ENCODE peak calls at places on chromosomes 13 and 19, in four cellular contexts. One of them, this sample, is unnamed.

GRCh38 chr13:97385854-97386253 is 48.1 kb upstream of the RAP2A start:
- DNase-seq in astrocyte of the cerebellum: no peak
- DNase-seq in fibroblast of pulmonary artery: peak; percentile 17
- DNase-seq in activated B cell treated with CpG ODN at 0.5 μM for 24 hours: no peak
- DNase-seq in this sample: no peak

GRCh38 chr19:41363371-41363752 is 587 bp downstream of the B9D2 start:
- DNase-seq in activated B cell treated with CpG ODN at 0.5 μM for 24 hours: no peak
- DNase-seq in fibroblast of pulmonary artery: no peak
- DNase-seq in astrocyte of the cerebellum: no peak
- DNase-seq in this sample: no peak

GRCh38 chr13:106139407-106139806 is 396.1 kb downstream of the EFNB2 start:
- DNase-seq in fibroblast of pulmonary artery: no peak
- DNase-seq in astrocyte of the cerebellum: no peak
- DNase-seq in activated B cell treated with CpG ODN at 0.5 μM for 24 hours: no peak
- DNase-seq in this sample: no peak

GRCh38 chr19:39941615-39942507 is 7.4 kb upstream of the FCGBP start:
- DNase-seq in astrocyte of the cerebellum: peak; percentile 2
- DNase-seq in activated B cell treated with CpG ODN at 0.5 μM for 24 hours: peak; percentile 29
- DNase-seq in fibroblast of pulmonary artery: peak; percentile 42
- DNase-seq in this sample: no peak

GRCh38 chr13:114008964-114009589 is 35.2 kb upstream of the C13orf46 start:
- DNase-seq in fibroblast of pulmonary artery: no peak
- DNase-seq in astrocyte of the cerebellum: no peak
- DNase-seq in activated B cell treated with CpG ODN at 0.5 μM for 24 hours: peak; percentile 1
- DNase-seq in this sample: no peak

GRCh38 chr19:33344611-33345010 is 28.9 kb upstream of the CEBPG start:
- DNase-seq in fibroblast of pulmonary artery: no peak
- DNase-seq in activated B cell treated with CpG ODN at 0.5 μM for 24 hours: no peak
- DNase-seq in astrocyte of the cerebellum: no peak
- DNase-seq in this sample: no peak

GRCh38 chr19:30634431-30634830 is 262.2 kb downstream of the ZNF536 start:
- DNase-seq in astrocyte of the cerebellum: no peak
- DNase-seq in activated B cell treated with CpG ODN at 0.5 μM for 24 hours: no peak
- DNase-seq in fibroblast of pulmonary artery: no peak
- DNase-seq in this sample: no peak

GRCh38 chr13:59444210-59444857 is 719.4 kb downstream of the DIAPH3 start:
- DNase-seq in fibroblast of pulmonary artery: no peak
- DNase-seq in astrocyte of the cerebellum: no peak
- DNase-seq in activated B cell treated with CpG ODN at 0.5 μM for 24 hours: no peak
- DNase-seq in this sample: no peak

GRCh38 chr13:42380420-42381164 is 108.6 kb downstream of the AKAP11 start:
- DNase-seq in activated B cell treated with CpG ODN at 0.5 μM for 24 hours: peak; percentile 42
- DNase-seq in fibroblast of pulmonary artery: no peak
- DNase-seq in astrocyte of the cerebellum: no peak
- DNase-seq in this sample: no peak

GRCh38 chr19:13117772-13118423 is at the start of gene NACC1:
- DNase-seq in astrocyte of the cerebellum: peak; percentile 60
- DNase-seq in fibroblast of pulmonary artery: peak; percentile 88
- DNase-seq in activated B cell treated with CpG ODN at 0.5 μM for 24 hours: peak; percentile 94
- DNase-seq in this sample: peak; percentile 57

GRCh38 chr19:52527954-52528326 is 472 bp downstream of the ZNF808 start:
- DNase-seq in fibroblast of pulmonary artery: no peak
- DNase-seq in astrocyte of the cerebellum: no peak
- DNase-seq in activated B cell treated with CpG ODN at 0.5 μM for 24 hours: no peak
- DNase-seq in this sample: no peak

GRCh38 chr19:28934626-28935025 is 278.3 kb downstream of the UQCRFS1 start:
- DNase-seq in activated B cell treated with CpG ODN at 0.5 μM for 24 hours: no peak
- DNase-seq in astrocyte of the cerebellum: no peak
- DNase-seq in fibroblast of pulmonary artery: no peak
- DNase-seq in this sample: no peak

GRCh38 chr13:47484564-47484963 is 516.5 kb downstream of the SUCLA2 start:
- DNase-seq in astrocyte of the cerebellum: peak; percentile 49
- DNase-seq in fibroblast of pulmonary artery: peak; percentile 63
- DNase-seq in activated B cell treated with CpG ODN at 0.5 μM for 24 hours: no peak
- DNase-seq in this sample: peak; percentile 40

GRCh38 chr19:10730932-10731331 is 13.1 kb downstream of the DNM2 start:
- DNase-seq in activated B cell treated with CpG ODN at 0.5 μM for 24 hours: no peak
- DNase-seq in astrocyte of the cerebellum: no peak
- DNase-seq in fibroblast of pulmonary artery: no peak
- DNase-seq in this sample: no peak

GRCh38 chr19:52742516-52742915 is 7.7 kb upstream of the ZNF611 start:
- DNase-seq in astrocyte of the cerebellum: no peak
- DNase-seq in fibroblast of pulmonary artery: no peak
- DNase-seq in activated B cell treated with CpG ODN at 0.5 μM for 24 hours: no peak
- DNase-seq in this sample: no peak

GRCh38 chr13:44146162-44146561 is 227.5 kb upstream of the SERP2 start:
- DNase-seq in fibroblast of pulmonary artery: no peak
- DNase-seq in astrocyte of the cerebellum: no peak
- DNase-seq in activated B cell treated with CpG ODN at 0.5 μM for 24 hours: no peak
- DNase-seq in this sample: no peak

GRCh38 chr19:16678498-16678897 is 17.6 kb downstream of the TMEM38A start:
- DNase-seq in astrocyte of the cerebellum: no peak
- DNase-seq in activated B cell treated with CpG ODN at 0.5 μM for 24 hours: no peak
- DNase-seq in fibroblast of pulmonary artery: no peak
- DNase-seq in this sample: no peak

GRCh38 chr19:19154768-19155494 is 15.1 kb downstream of the MEF2B start:
- DNase-seq in activated B cell treated with CpG ODN at 0.5 μM for 24 hours: no peak
- DNase-seq in fibroblast of pulmonary artery: no peak
- DNase-seq in astrocyte of the cerebellum: no peak
- DNase-seq in this sample: no peak

GRCh38 chr13:113765241-113765910 is 6.3 kb downstream of the TMEM255B start:
- DNase-seq in astrocyte of the cerebellum: no peak
- DNase-seq in activated B cell treated with CpG ODN at 0.5 μM for 24 hours: no peak
- DNase-seq in fibroblast of pulmonary artery: no peak
- DNase-seq in this sample: no peak

GRCh38 chr13:24747248-24748151 is 16.5 kb upstream of the RNF17 start:
- DNase-seq in fibroblast of pulmonary artery: no peak
- DNase-seq in activated B cell treated with CpG ODN at 0.5 μM for 24 hours: no peak
- DNase-seq in astrocyte of the cerebellum: no peak
- DNase-seq in this sample: no peak

GRCh38 chr13:99217461-99218101 is 16.9 kb downstream of the UBAC2 start:
- DNase-seq in astrocyte of the cerebellum: no peak
- DNase-seq in activated B cell treated with CpG ODN at 0.5 μM for 24 hours: no peak
- DNase-seq in fibroblast of pulmonary artery: no peak
- DNase-seq in this sample: no peak

GRCh38 chr19:41244117-41244516 is 20.1 kb upstream of the HNRNPUL1 start:
- DNase-seq in astrocyte of the cerebellum: no peak
- DNase-seq in activated B cell treated with CpG ODN at 0.5 μM for 24 hours: no peak
- DNase-seq in fibroblast of pulmonary artery: no peak
- DNase-seq in this sample: no peak

GRCh38 chr19:6723738-6724137 is 3.3 kb upstream of the C3 start:
- DNase-seq in fibroblast of pulmonary artery: no peak
- DNase-seq in astrocyte of the cerebellum: no peak
- DNase-seq in activated B cell treated with CpG ODN at 0.5 μM for 24 hours: no peak
- DNase-seq in this sample: no peak

GRCh38 chr19:8593931-8594330 is 16.6 kb downstream of the ADAMTS10 start:
- DNase-seq in fibroblast of pulmonary artery: peak; percentile 44
- DNase-seq in activated B cell treated with CpG ODN at 0.5 μM for 24 hours: no peak
- DNase-seq in astrocyte of the cerebellum: no peak
- DNase-seq in this sample: no peak

GRCh38 chr19:4067396-4068057 is 828 bp upstream of the ZBTB7A start:
- DNase-seq in activated B cell treated with CpG ODN at 0.5 μM for 24 hours: no peak
- DNase-seq in astrocyte of the cerebellum: no peak
- DNase-seq in fibroblast of pulmonary artery: no peak
- DNase-seq in this sample: no peak

GRCh38 chr13:101219609-101220265 is 196.6 kb downstream of the NALCN start:
- DNase-seq in activated B cell treated with CpG ODN at 0.5 μM for 24 hours: no peak
- DNase-seq in astrocyte of the cerebellum: no peak
- DNase-seq in fibroblast of pulmonary artery: no peak
- DNase-seq in this sample: no peak

GRCh38 chr19:33499248-33499647 is 22.3 kb downstream of the PEPD start:
- DNase-seq in activated B cell treated with CpG ODN at 0.5 μM for 24 hours: no peak
- DNase-seq in fibroblast of pulmonary artery: no peak
- DNase-seq in astrocyte of the cerebellum: no peak
- DNase-seq in this sample: no peak

GRCh38 chr19:18443406-18443805 is 5.5 kb upstream of the ISYNA1 start:
- DNase-seq in fibroblast of pulmonary artery: no peak
- DNase-seq in astrocyte of the cerebellum: no peak
- DNase-seq in activated B cell treated with CpG ODN at 0.5 μM for 24 hours: no peak
- DNase-seq in this sample: no peak

GRCh38 chr13:52061587-52061986 is 37.1 kb downstream of the UTP14C start:
- DNase-seq in astrocyte of the cerebellum: no peak
- DNase-seq in fibroblast of pulmonary artery: no peak
- DNase-seq in activated B cell treated with CpG ODN at 0.5 μM for 24 hours: no peak
- DNase-seq in this sample: no peak

GRCh38 chr19:35114656-35115537 is 726 bp upstream of the FXYD3 start:
- DNase-seq in activated B cell treated with CpG ODN at 0.5 μM for 24 hours: peak; percentile 75
- DNase-seq in astrocyte of the cerebellum: peak; percentile 9
- DNase-seq in fibroblast of pulmonary artery: peak; percentile 57
- DNase-seq in this sample: no peak

GRCh38 chr13:29693297-29693945 is 97.9 kb upstream of the SLC7A1 start:
- DNase-seq in activated B cell treated with CpG ODN at 0.5 μM for 24 hours: no peak
- DNase-seq in astrocyte of the cerebellum: no peak
- DNase-seq in fibroblast of pulmonary artery: no peak
- DNase-seq in this sample: no peak

GRCh38 chr13:29908411-29908810 is 58.0 kb upstream of the UBL3 start:
- DNase-seq in fibroblast of pulmonary artery: peak; percentile 31
- DNase-seq in activated B cell treated with CpG ODN at 0.5 μM for 24 hours: no peak
- DNase-seq in astrocyte of the cerebellum: no peak
- DNase-seq in this sample: no peak

GRCh38 chr19:48830965-48831364 is 5.3 kb downstream of the HSD17B14 start:
- DNase-seq in astrocyte of the cerebellum: no peak
- DNase-seq in activated B cell treated with CpG ODN at 0.5 μM for 24 hours: no peak
- DNase-seq in fibroblast of pulmonary artery: no peak
- DNase-seq in this sample: no peak

GRCh38 chr19:48821633-48822032 is 10.8 kb upstream of the BCAT2 start:
- DNase-seq in fibroblast of pulmonary artery: no peak
- DNase-seq in astrocyte of the cerebellum: no peak
- DNase-seq in activated B cell treated with CpG ODN at 0.5 μM for 24 hours: no peak
- DNase-seq in this sample: no peak

GRCh38 chr19:48830088-48830487 is 6.2 kb downstream of the HSD17B14 start:
- DNase-seq in activated B cell treated with CpG ODN at 0.5 μM for 24 hours: no peak
- DNase-seq in astrocyte of the cerebellum: no peak
- DNase-seq in fibroblast of pulmonary artery: no peak
- DNase-seq in this sample: no peak

GRCh38 chr19:48822514-48822913 is 11.7 kb upstream of the BCAT2 start:
- DNase-seq in activated B cell treated with CpG ODN at 0.5 μM for 24 hours: no peak
- DNase-seq in astrocyte of the cerebellum: no peak
- DNase-seq in fibroblast of pulmonary artery: no peak
- DNase-seq in this sample: no peak

DNA sequence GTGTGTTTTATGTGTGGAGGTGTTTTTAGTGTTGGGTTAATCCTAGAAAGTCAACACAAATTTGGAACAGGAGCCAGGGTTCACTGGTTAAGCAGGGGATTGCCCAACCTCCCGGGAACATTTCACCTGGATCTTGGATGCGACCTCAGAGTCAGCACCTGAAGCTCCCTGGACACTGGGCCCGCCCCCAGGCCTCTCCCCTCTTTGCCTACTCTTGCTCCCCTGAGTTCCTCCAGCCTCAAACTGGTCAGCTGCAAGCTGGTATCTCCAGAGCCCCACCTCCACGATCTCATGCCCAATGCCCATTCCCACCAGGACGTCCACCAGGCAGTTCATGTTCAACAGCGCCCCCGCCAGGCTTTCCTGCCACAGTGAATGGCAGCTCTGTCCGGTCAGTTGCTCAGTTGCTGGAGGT is 9.7 kb downstream of the HSD17B14 start:
- DNase-seq in astrocyte of the cerebellum: no peak
- DNase-seq in fibroblast of pulmonary artery: no peak
- DNase-seq in activated B cell treated with CpG ODN at 0.5 μM for 24 hours: no peak
- DNase-seq in this sample: no peak
- TF ChIP-seq CTCF in astrocyte of the cerebellum: no peak
- TF ChIP-seq CTCF in fibroblast of pulmonary artery: peak; percentile 10
- TF ChIP-seq CTCF in activated B cell treated with CpG ODN at 0.5 μM for 24 hours: no peak
- TF ChIP-seq CTCF in this sample: no peak

DNA sequence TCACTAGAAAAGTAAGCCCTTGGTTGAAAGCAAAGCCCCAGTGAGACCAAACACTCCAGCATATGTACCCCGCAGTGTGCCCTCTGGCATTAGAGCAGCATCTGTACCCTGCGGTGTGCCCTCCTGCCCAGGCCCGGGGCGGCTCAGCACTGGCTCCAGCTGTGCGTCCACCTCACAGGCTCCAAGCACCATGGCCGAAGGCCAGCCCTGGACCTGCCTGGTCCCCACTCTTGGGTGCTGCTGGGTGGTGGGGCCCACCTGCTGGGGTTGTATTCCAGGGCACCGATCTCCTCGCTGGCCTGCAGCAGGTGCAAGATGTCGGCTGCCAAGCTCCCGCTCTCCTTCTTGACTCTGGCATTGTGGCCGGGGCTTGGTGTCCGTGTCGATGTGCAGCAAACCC is 230.2 kb downstream of the TUBA3C start:
- DNase-seq in astrocyte of the cerebellum: no peak
- DNase-seq in fibroblast of pulmonary artery: no peak
- DNase-seq in activated B cell treated with CpG ODN at 0.5 μM for 24 hours: no peak
- DNase-seq in this sample: no peak
- TF ChIP-seq CTCF in astrocyte of the cerebellum: no peak
- TF ChIP-seq CTCF in fibroblast of pulmonary artery: no peak
- TF ChIP-seq CTCF in activated B cell treated with CpG ODN at 0.5 μM for 24 hours: no peak
- TF ChIP-seq CTCF in this sample: no peak

DNA sequence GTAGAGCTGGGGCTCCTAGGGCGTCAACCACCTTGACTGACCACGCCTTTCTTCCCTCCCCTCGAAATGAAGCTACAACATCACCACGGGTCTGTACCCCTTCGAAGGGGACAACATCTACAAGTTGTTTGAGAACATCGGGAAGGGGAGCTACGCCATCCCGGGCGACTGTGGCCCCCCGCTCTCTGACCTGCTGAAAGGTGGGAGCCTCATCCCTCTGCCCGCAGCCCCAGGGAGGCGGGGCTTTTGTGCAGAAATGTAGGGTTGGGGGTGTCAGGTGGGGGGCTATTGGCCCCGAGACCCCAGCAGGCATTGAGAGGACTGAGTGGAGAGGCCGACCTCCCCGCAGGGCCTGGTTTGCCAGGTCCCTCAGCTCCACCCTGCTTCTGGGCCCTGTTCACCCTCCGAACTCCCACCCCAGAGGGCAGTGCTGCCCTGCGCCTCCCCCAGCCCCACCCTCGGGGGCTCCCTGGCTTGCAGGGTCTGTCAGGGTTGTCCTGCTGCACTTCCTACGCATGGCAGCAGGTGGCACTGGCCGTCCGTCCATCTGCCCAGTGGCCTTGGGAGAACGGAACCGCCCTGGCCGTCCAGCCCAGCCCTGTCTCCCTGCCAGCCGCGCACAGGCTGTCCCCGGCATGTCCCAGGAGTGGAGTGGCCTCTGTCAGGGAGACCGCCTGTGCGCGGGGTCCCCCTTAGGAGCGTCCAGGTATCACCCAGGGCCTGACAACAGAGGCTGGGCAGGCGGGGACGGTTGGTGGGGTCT is 15.7 kb downstream of the STK11 start:
- DNase-seq in activated B cell treated with CpG ODN at 0.5 μM for 24 hours: no peak
- DNase-seq in astrocyte of the cerebellum: no peak
- DNase-seq in fibroblast of pulmonary artery: peak; percentile 61
- DNase-seq in this sample: no peak
- TF ChIP-seq CTCF in activated B cell treated with CpG ODN at 0.5 μM for 24 hours: no peak
- TF ChIP-seq CTCF in astrocyte of the cerebellum: peak; percentile 77
- TF ChIP-seq CTCF in fibroblast of pulmonary artery: peak; percentile 55
- TF ChIP-seq CTCF in this sample: peak; percentile 64

DNA sequence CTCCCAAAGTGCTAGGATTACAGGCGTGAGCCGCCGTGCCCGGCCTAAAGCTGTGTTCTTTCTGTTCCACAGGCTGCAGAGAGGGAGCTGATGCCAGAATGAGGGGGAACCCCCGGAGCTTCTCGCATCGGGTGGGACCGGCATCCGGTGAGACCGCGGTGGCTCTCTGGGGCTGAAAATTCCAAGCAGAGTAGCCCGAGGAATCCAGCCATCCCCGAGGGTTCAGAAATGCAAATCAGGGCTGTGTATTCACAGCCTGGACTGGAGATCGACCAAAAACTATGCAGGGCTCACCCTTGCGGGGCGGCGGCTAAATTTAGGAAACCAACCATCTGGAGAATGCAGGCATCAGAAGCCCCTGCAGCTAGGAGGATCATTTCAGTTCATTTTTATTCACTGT is 99.2 kb downstream of the GNG7 start:
- DNase-seq in activated B cell treated with CpG ODN at 0.5 μM for 24 hours: no peak
- DNase-seq in fibroblast of pulmonary artery: peak; percentile 51
- DNase-seq in astrocyte of the cerebellum: peak; percentile 77
- DNase-seq in this sample: peak; percentile 48
- TF ChIP-seq CTCF in activated B cell treated with CpG ODN at 0.5 μM for 24 hours: no peak
- TF ChIP-seq CTCF in fibroblast of pulmonary artery: no peak
- TF ChIP-seq CTCF in astrocyte of the cerebellum: no peak
- TF ChIP-seq CTCF in this sample: no peak

This sample was measured in AG09319.